ENCODE peak calls at places on chromosomes 3 and 15, in eight cellular contexts. N is upper lobe of left lung; O is foreskin fibroblast; A is CD8-positive, alpha-beta T cell; G is coronary artery; C is cardiac fibroblast; P is cardiac muscle cell; L is HL-60. M is an unnamed sample.

GRCh38 chr3:8282541-8283165 is 219.0 kb upstream of the LMCD1 start:
- DNase-seq in N (no peak), O (no peak), A (no peak), G (no peak), C (no peak), P (no peak), L (no peak), M (no peak)

GRCh38 chr15:68515371-68516095 is 63.3 kb upstream of the CORO2B start:
- DNase-seq in N (no peak), O (no peak), A (no peak), G (no peak), C (no peak), P (no peak), L (no peak), M (no peak)

GRCh38 chr3:141367038-141367730 is 1.1 kb upstream of the ZBTB38 start:
- DNase-seq in N (no peak), O (peak), A (no peak), G (peak), C (peak), P (peak), L (no peak), M (peak)

GRCh38 chr3:119257654-119258410 is 17.2 kb upstream of the B4GALT4 start:
- DNase-seq in N (no peak), O (no peak), A (no peak), G (no peak), C (peak), P (peak), L (no peak), M (peak)

GRCh38 chr3:8537440-8537839 is 35.8 kb downstream of the LMCD1 start:
- DNase-seq in N (no peak), O (no peak), A (no peak), G (no peak), C (no peak), P (no peak), L (no peak), M (no peak)

GRCh38 chr3:5195605-5196004 is 8.1 kb downstream of the EDEM1 start:
- DNase-seq in N (peak), O (no peak), A (no peak), G (no peak), C (no peak), P (no peak), L (no peak), M (no peak)

GRCh38 chr3:134640872-134641470 is 9.9 kb downstream of the KY start:
- DNase-seq in N (no peak), O (peak), A (no peak), G (peak), C (peak), P (peak), L (peak), M (peak)

GRCh38 chr15:67100808-67101581 is 35.6 kb downstream of the SMAD3 start:
- DNase-seq in N (no peak), O (no peak), A (no peak), G (no peak), C (no peak), P (no peak), L (no peak), M (no peak)

GRCh38 chr15:78681306-78682012 is 40.4 kb upstream of the CHRNB4 start:
- DNase-seq in N (no peak), O (no peak), A (no peak), G (peak), C (no peak), P (no peak), L (no peak), M (no peak)

GRCh38 chr15:40420793-40421192 is 15.2 kb downstream of the IVD start:
- DNase-seq in N (peak), O (no peak), A (no peak), G (no peak), C (no peak), P (no peak), L (no peak), M (peak)

GRCh38 chr3:56125358-56126005 is 342.8 kb downstream of the ERC2 start:
- DNase-seq in N (no peak), O (peak), A (no peak), G (no peak), C (peak), P (peak), L (peak), M (peak)

DNA sequence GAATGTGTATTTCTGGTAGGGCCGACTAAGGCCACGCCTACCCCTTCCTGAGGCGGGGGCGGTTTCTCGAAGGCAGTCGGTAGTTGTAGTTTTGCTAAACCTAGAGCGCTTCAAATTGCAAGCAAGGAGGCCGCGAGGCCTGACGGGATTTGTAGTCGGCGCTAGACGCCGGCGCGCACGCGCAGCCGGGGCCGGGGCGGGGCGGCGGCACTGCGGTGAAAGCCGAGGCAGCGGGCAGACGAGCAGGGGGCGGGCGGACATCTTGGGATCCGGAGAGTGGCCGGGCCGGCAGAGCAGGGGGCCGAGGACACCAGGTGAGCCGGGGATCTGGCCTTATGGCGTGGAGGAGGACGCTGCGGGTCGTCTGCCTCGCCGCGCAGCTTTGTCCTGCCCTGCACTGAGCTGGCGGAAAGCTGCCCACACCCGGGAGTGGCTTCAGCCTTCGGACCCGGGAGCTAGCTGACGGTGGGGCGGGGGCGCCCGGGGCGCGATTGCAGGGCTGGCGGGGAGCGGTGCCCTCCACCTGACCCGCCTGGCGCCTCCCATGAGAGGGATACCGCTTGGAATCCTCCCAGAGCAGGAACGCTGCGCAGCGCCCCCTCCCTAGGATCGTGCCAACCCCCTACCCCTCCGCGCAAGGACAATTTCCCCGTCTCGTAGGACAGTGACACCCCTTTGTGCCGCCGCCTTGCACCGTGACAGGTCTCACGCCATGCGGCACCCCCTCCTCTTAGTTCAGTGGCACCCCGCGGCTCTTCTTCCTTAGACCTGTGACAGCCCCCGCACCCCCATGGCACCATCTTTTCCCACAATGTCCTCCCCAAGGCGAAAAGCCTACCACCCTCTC is at the start of gene AP2M1:
- DNase-seq in N (peak), O (peak), A (peak), G (peak), C (peak), P (peak), L (peak), M (peak)
- TF ChIP-seq CTCF in N (no peak), O (no peak), A (no peak), G (no peak), C (no peak), P (peak), L (no peak), M (no peak)

DNA sequence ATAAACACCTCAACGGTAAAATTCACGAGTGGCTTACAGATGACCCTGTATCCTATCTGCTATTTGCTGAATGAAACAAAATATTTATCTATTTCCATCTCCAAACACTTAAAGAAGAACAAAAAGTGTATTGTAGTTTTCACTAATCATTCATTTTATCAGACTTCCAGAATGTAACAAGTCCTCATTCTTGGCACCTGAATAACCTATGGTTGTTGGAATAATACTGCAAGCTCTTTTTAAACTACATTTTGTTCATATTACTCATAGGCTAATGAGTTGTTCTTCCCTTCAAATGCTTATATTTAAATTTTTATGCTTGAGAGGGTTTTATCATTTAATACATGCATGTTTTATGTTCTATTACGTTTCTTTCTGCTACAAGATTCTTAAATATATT is 1434.1 kb downstream of the SI start:
- DNase-seq in N (no peak), O (no peak), A (no peak), G (no peak), C (no peak), P (no peak), L (no peak), M (no peak)
- TF ChIP-seq CTCF in N (no peak), O (no peak), A (no peak), G (no peak), C (no peak), P (no peak), L (no peak), M (no peak)

GRCh38 chr3:47244531-47245100 is 38.0 kb downstream of the KIF9 start:
- DNase-seq in N (no peak), O (no peak), A (no peak), G (no peak), C (no peak), P (no peak), L (no peak), M (no peak)

GRCh38 chr3:47247131-47248064 is 35.2 kb downstream of the KIF9 start:
- DNase-seq in N (no peak), O (no peak), A (no peak), G (no peak), C (no peak), P (no peak), L (no peak), M (no peak)

GRCh38 chr3:47239929-47240328 is 42.7 kb downstream of the KIF9 start:
- DNase-seq in N (no peak), O (no peak), A (no peak), G (no peak), C (no peak), P (no peak), L (no peak), M (no peak)

GRCh38 chr3:47245271-47245670 is 37.3 kb downstream of the KIF9 start:
- DNase-seq in N (no peak), O (no peak), A (no peak), G (no peak), C (no peak), P (no peak), L (no peak), M (no peak)

DNA sequence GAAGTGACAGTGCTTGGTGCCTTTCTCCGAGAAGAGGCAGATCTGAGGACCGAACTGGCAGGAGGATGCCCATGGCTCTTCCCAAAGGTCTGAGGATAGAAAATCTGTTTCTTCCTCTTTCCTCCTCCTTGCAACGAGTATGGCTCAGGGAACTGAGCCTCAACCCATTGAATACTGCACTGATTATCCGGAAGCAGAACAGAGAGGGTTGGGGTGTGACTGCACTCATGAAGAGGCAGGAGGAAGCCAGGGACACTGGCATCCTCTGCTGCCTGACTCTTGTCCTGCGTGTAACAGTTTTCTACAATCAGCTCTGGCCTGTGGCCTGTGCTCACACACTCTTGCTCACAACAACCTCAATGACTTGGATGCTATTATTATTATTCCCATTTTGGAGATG is 38.9 kb downstream of the KIF9 start:
- DNase-seq in N (no peak), O (no peak), A (no peak), G (no peak), C (no peak), P (no peak), L (no peak), M (no peak)
- TF ChIP-seq CTCF in N (no peak), O (no peak), A (no peak), G (no peak), C (no peak), P (no peak), L (no peak), M (no peak)

GRCh38 chr3:51974963-51975856 is at the start of gene ABHD14A:
- DNase-seq in N (peak), O (peak), A (peak), G (peak), C (peak), P (peak), L (peak), M (peak)

GRCh38 chr3:51978143-51978502 is 3.3 kb downstream of the ABHD14A start:
- DNase-seq in N (no peak), O (no peak), A (no peak), G (no peak), C (no peak), P (no peak), L (no peak), M (no peak)

GRCh38 chr3:51974277-51974962 is 444 bp upstream of the ABHD14A start:
- DNase-seq in N (peak), O (no peak), A (no peak), G (peak), C (no peak), P (peak), L (no peak), M (no peak)

GRCh38 chr3:51977449-51978142 is 2.7 kb downstream of the ABHD14A start:
- DNase-seq in N (no peak), O (no peak), A (peak), G (no peak), C (no peak), P (no peak), L (no peak), M (no peak)

GRCh38 chr3:51975857-51976549 is 1.1 kb downstream of the ABHD14A start:
- DNase-seq in N (peak), O (peak), A (peak), G (peak), C (peak), P (peak), L (no peak), M (no peak)
- TF ChIP-seq CTCF in N (no peak), O (no peak), A (no peak), G (no peak), C (no peak), P (peak), L (no peak), M (no peak)

GRCh38 chr15:59364238-59364637 is 8.4 kb downstream of the MYO1E start:
- DNase-seq in N (no peak), O (no peak), A (no peak), G (no peak), C (no peak), P (no peak), L (no peak), M (no peak)

GRCh38 chr15:59362339-59362738 is 10.3 kb downstream of the MYO1E start:
- DNase-seq in N (no peak), O (no peak), A (no peak), G (no peak), C (no peak), P (no peak), L (no peak), M (no peak)

GRCh38 chr15:59355730-59356129 is 16.9 kb downstream of the MYO1E start:
- DNase-seq in N (no peak), O (no peak), A (no peak), G (no peak), C (no peak), P (no peak), L (no peak), M (no peak)

GRCh38 chr15:59360896-59361295 is 11.8 kb downstream of the MYO1E start:
- DNase-seq in N (no peak), O (no peak), A (no peak), G (no peak), C (no peak), P (no peak), L (no peak), M (no peak)

GRCh38 chr15:59360305-59360704 is 12.4 kb downstream of the MYO1E start:
- DNase-seq in N (no peak), O (no peak), A (no peak), G (no peak), C (no peak), P (no peak), L (no peak), M (no peak)
- TF ChIP-seq CTCF in N (no peak), O (peak), A (no peak), G (peak), C (peak), P (peak), L (no peak), M (peak)

GRCh38 chr3:193046369-193046768 is 128.7 kb upstream of the MB21D2 start:
- DNase-seq in N (no peak), O (no peak), A (no peak), G (no peak), C (no peak), P (no peak), L (no peak), M (no peak)
- TF ChIP-seq CTCF in N (no peak), O (no peak), A (no peak), G (no peak), C (no peak), P (no peak), L (no peak), M (no peak)

GRCh38 chr15:72131922-72132321 is 13.7 kb downstream of the SENP8 start:
- DNase-seq in N (no peak), O (no peak), A (no peak), G (no peak), C (no peak), P (no peak), L (no peak), M (no peak)
- TF ChIP-seq CTCF in N (no peak), O (no peak), A (no peak), G (no peak), C (no peak), P (no peak), L (no peak), M (no peak)

GRCh38 chr3:101131767-101132166 is 138.5 kb upstream of the ABI3BP start:
- DNase-seq in N (no peak), O (no peak), A (no peak), G (no peak), C (no peak), P (no peak), L (no peak), M (no peak)
- TF ChIP-seq CTCF in N (no peak), O (peak), A (no peak), G (no peak), C (peak), P (no peak), L (no peak), M (no peak)

DNA sequence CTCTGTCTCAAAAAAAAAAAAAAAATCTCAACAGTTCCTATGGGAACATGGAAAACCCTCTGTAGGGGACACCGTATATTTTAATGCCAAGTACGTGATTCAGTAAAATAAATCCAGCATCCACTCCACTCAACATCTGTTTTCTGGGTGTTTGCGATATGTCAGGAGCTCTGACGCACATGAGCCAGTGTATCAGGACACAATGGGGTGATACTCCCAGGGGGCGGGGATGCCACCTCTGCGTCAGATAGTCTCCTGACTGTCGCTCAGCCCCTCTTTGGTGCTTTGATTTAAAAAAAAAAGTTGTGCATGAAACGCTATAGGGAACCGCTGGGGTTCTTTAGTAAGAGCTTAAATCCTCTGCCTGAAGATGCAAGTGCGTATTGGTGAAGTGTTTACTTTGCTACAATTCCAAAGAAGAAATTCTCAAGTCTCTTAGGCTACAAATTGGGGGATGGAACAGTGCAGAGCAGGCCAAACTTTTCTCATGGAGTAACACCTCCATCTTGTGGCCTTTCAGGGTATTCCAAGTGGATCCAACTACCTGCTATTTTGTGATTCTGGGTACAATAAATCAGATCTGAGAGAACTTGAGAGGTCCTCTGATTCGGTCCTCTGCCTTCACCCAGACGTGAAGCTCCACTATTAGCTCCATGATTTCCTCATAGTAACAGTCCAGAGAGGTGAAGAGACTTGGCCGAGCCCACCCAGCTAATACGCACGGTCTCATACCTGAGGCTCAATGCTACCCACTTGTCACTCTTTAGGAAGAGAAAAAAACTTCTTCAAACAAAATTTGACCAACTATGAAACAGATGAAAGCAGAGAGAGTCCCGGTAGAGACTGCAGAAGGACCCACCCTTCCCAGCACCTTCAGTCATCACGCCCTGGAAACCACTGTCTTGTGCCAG is 9.3 kb upstream of the NR2E3 start:
- DNase-seq in N (peak), O (peak), A (no peak), G (no peak), C (peak), P (peak), L (peak), M (peak)
- TF ChIP-seq CTCF in N (peak), O (peak), A (no peak), G (peak), C (peak), P (peak), L (peak), M (peak)

GRCh38 chr15:25208735-25209134 is 230.1 kb downstream of the UBE3A start:
- DNase-seq in N (no peak), O (no peak), A (no peak), G (no peak), C (no peak), P (no peak), L (no peak), M (no peak)
- TF ChIP-seq CTCF in N (no peak), O (no peak), A (no peak), G (no peak), C (no peak), P (no peak), L (no peak), M (no peak)